ENCODE peak calls at places on chromosome 6, in seven cellular contexts. K is body of pancreas; B is HEK293T; J is stimulated activated CD8-positive, alpha-beta memory T cell treated with anti-CD3 and anti-CD28 coated beads, Interleukin-4, amount 100 ng/mL, for 24 hours; C is psoas muscle; Z is fibroblast of pulmonary artery; F is stimulated activated CD4-positive, alpha-beta T cell treated with anti-CD3 and anti-CD28 coated beads, Interleukin-1b, Interleukin-23, amount 100 ng/mL, for 1 hour. O is an unnamed sample.
A peak's percentile ranks its signal among the peaks of the same experiment; 100 is the strongest.

GRCh38 chr6:156943167-156943566 is 166.0 kb downstream of the ARID1B start:
- DNase-seq in K (no peak), B (no peak), J (no peak), C (no peak), Z (no peak), F (no peak), O (no peak)

GRCh38 chr6:106315765-106316375 is 9.7 kb downstream of the ATG5 start:
- DNase-seq in K (no peak), B (no peak), J (no peak), C (no peak), Z (no peak), F (no peak), O (no peak)

GRCh38 chr6:96724641-96725040 is 112.6 kb downstream of the GPR63 start:
- DNase-seq in K (no peak), B (no peak), J (no peak), C (no peak), Z (no peak), F (no peak), O (no peak)

GRCh38 chr6:131029661-131030297 is 33.3 kb downstream of the EPB41L2 start:
- DNase-seq in K (no peak), B (no peak), J (no peak), C (no peak), Z (peak; percentile 62), F (no peak), O (no peak)

GRCh38 chr6:55069132-55069781 is 105.1 kb upstream of the HCRTR2 start:
- DNase-seq in K (peak; percentile 48), B (peak; percentile 22), J (no peak), C (no peak), Z (peak; percentile 72), F (no peak), O (peak; percentile 32)

GRCh38 chr6:139570166-139570565 is 195.7 kb upstream of the CITED2 start:
- DNase-seq in K (no peak), B (no peak), J (no peak), C (no peak), Z (no peak), F (no peak), O (no peak)

GRCh38 chr6:2909718-2910117 is 6.6 kb upstream of the SERPINB9 start:
- DNase-seq in K (no peak), B (no peak), J (no peak), C (no peak), Z (no peak), F (no peak), O (no peak)

GRCh38 chr6:105459884-105460283 is 57.0 kb upstream of the PREP start:
- DNase-seq in K (no peak), B (no peak), J (no peak), C (no peak), Z (peak; percentile 70), F (no peak), O (no peak)

GRCh38 chr6:154923199-154923869 is 71.8 kb upstream of the TIAM2 start:
- DNase-seq in K (no peak), B (no peak), J (no peak), C (no peak), Z (no peak), F (no peak), O (no peak)

O was measured in stomach.